ENCODE peak calls at places on chromosomes 7 and 10, in four cellular contexts. One of them, this sample, is unnamed.

GRCh38 chr7:94289071-94289470 is 105.6 kb upstream of the COL1A2 start:
- DNase-seq in Calu3: peak
- DNase-seq in fibroblast of mammary gland: peak
- DNase-seq in ovary: peak
- DNase-seq in this sample: peak

GRCh38 chr10:50937230-50937907 is 51.9 kb upstream of the A1CF start:
- DNase-seq in Calu3: peak
- DNase-seq in fibroblast of mammary gland: peak
- DNase-seq in ovary: no peak
- DNase-seq in this sample: no peak

GRCh38 chr7:50229964-50230363 is 74.6 kb upstream of the IKZF1 start:
- DNase-seq in Calu3: no peak
- DNase-seq in fibroblast of mammary gland: peak
- DNase-seq in ovary: no peak
- DNase-seq in this sample: no peak

GRCh38 chr7:146626912-146627311 is 510.3 kb downstream of the CNTNAP2 start:
- DNase-seq in Calu3: no peak
- DNase-seq in fibroblast of mammary gland: no peak
- DNase-seq in ovary: no peak
- DNase-seq in this sample: no peak

GRCh38 chr7:82204694-82205093 is 238.9 kb downstream of the CACNA2D1 start:
- DNase-seq in Calu3: no peak
- DNase-seq in fibroblast of mammary gland: peak
- DNase-seq in ovary: no peak
- DNase-seq in this sample: no peak

GRCh38 chr10:63491558-63492316 is 26.0 kb upstream of the JMJD1C start:
- DNase-seq in Calu3: peak
- DNase-seq in fibroblast of mammary gland: peak
- DNase-seq in ovary: no peak
- DNase-seq in this sample: no peak

GRCh38 chr10:3197354-3198003 is 24.9 kb upstream of the PITRM1 start:
- DNase-seq in Calu3: peak
- DNase-seq in fibroblast of mammary gland: peak
- DNase-seq in ovary: peak
- DNase-seq in this sample: peak

GRCh38 chr10:110010076-110011069 is 2.6 kb downstream of the ADD3 start:
- DNase-seq in Calu3: no peak
- DNase-seq in fibroblast of mammary gland: no peak
- DNase-seq in ovary: no peak
- DNase-seq in this sample: no peak

GRCh38 chr7:38312776-38313175 is 39.3 kb upstream of the TARP start:
- DNase-seq in Calu3: no peak
- DNase-seq in fibroblast of mammary gland: no peak
- DNase-seq in ovary: no peak
- DNase-seq in this sample: no peak

GRCh38 chr7:130356760-130357611 is 12.4 kb downstream of the CPA5 start:
- DNase-seq in Calu3: peak
- DNase-seq in fibroblast of mammary gland: peak
- DNase-seq in ovary: peak
- DNase-seq in this sample: no peak

GRCh38 chr7:106140406-106141173 is 28.5 kb upstream of the SYPL1 start:
- DNase-seq in Calu3: no peak
- DNase-seq in fibroblast of mammary gland: no peak
- DNase-seq in ovary: no peak
- DNase-seq in this sample: no peak

GRCh38 chr7:116770941-116771340 is 91.4 kb upstream of the CAPZA2 start:
- DNase-seq in Calu3: no peak
- DNase-seq in fibroblast of mammary gland: no peak
- DNase-seq in ovary: no peak
- DNase-seq in this sample: no peak

GRCh38 chr7:116763647-116764046 is 91.7 kb downstream of the MET start:
- DNase-seq in Calu3: no peak
- DNase-seq in fibroblast of mammary gland: no peak
- DNase-seq in ovary: no peak
- DNase-seq in this sample: no peak

GRCh38 chr7:116762951-116763350 is 91.0 kb downstream of the MET start:
- DNase-seq in Calu3: no peak
- DNase-seq in fibroblast of mammary gland: no peak
- DNase-seq in ovary: no peak
- DNase-seq in this sample: no peak

GRCh38 chr7:116769541-116769940 is 92.8 kb upstream of the CAPZA2 start:
- DNase-seq in Calu3: no peak
- DNase-seq in fibroblast of mammary gland: no peak
- DNase-seq in ovary: no peak
- DNase-seq in this sample: no peak

GRCh38 chr7:116766881-116767280 is 94.9 kb downstream of the MET start:
- DNase-seq in Calu3: no peak
- DNase-seq in fibroblast of mammary gland: no peak
- DNase-seq in ovary: no peak
- DNase-seq in this sample: no peak
- TF ChIP-seq CTCF in Calu3: no peak
- TF ChIP-seq CTCF in fibroblast of mammary gland: no peak
- TF ChIP-seq CTCF in ovary: no peak
- TF ChIP-seq CTCF in this sample: no peak

GRCh38 chr10:104316321-104317099 is 21.8 kb downstream of the ITPRIP start:
- DNase-seq in Calu3: no peak
- DNase-seq in fibroblast of mammary gland: no peak
- DNase-seq in ovary: no peak
- DNase-seq in this sample: no peak
- TF ChIP-seq CTCF in Calu3: no peak
- TF ChIP-seq CTCF in fibroblast of mammary gland: no peak
- TF ChIP-seq CTCF in ovary: no peak
- TF ChIP-seq CTCF in this sample: no peak

GRCh38 chr7:118264836-118265235 is 40.3 kb downstream of the ANKRD7 start:
- DNase-seq in Calu3: no peak
- DNase-seq in fibroblast of mammary gland: peak
- DNase-seq in ovary: no peak
- DNase-seq in this sample: no peak

DNA sequence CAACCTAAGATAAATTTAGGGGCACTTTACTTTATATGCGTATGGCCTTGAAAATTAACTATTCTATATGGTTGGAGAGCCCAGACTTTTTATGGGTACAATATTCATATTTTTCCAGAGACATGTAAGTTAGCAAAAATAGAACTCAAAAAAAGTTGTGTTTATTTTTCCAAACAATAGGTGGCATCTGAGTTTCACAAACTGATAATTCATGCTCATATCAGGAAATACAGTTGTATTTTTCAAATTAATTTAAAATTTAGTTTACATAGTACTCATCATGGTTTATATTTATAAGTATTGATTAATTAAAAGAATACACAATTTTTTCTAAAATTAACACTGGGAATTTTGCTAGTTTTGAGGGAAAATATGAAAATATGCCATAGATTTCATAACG is 34.6 kb downstream of the ANKRD7 start:
- DNase-seq in Calu3: no peak
- DNase-seq in fibroblast of mammary gland: no peak
- DNase-seq in ovary: no peak
- DNase-seq in this sample: no peak
- TF ChIP-seq CTCF in Calu3: no peak
- TF ChIP-seq CTCF in fibroblast of mammary gland: no peak
- TF ChIP-seq CTCF in ovary: no peak
- TF ChIP-seq CTCF in this sample: no peak

GRCh38 chr7:149144996-149145850 is 2.0 kb upstream of the ZNF398 start:
- DNase-seq in Calu3: peak
- DNase-seq in fibroblast of mammary gland: no peak
- DNase-seq in ovary: no peak
- DNase-seq in this sample: no peak

GRCh38 chr7:149147072-149147729 is at the start of gene ZNF398:
- DNase-seq in Calu3: peak
- DNase-seq in fibroblast of mammary gland: peak
- DNase-seq in ovary: peak
- DNase-seq in this sample: peak

GRCh38 chr7:149153346-149153745 is 6.1 kb downstream of the ZNF398 start:
- DNase-seq in Calu3: no peak
- DNase-seq in fibroblast of mammary gland: no peak
- DNase-seq in ovary: no peak
- DNase-seq in this sample: no peak

GRCh38 chr7:149150981-149151380 is 3.7 kb downstream of the ZNF398 start:
- DNase-seq in Calu3: no peak
- DNase-seq in fibroblast of mammary gland: no peak
- DNase-seq in ovary: no peak
- DNase-seq in this sample: no peak

GRCh38 chr7:149147730-149148653 is 739 bp downstream of the ZNF398 start:
- DNase-seq in Calu3: peak
- DNase-seq in fibroblast of mammary gland: peak
- DNase-seq in ovary: peak
- DNase-seq in this sample: peak
- TF ChIP-seq CTCF in Calu3: no peak
- TF ChIP-seq CTCF in fibroblast of mammary gland: no peak
- TF ChIP-seq CTCF in ovary: no peak
- TF ChIP-seq CTCF in this sample: no peak

GRCh38 chr10:43075612-43076003 is 1.3 kb upstream of the RET start:
- DNase-seq in Calu3: peak
- DNase-seq in fibroblast of mammary gland: no peak
- DNase-seq in ovary: no peak
- DNase-seq in this sample: no peak
- TF ChIP-seq CTCF in Calu3: no peak
- TF ChIP-seq CTCF in fibroblast of mammary gland: peak
- TF ChIP-seq CTCF in ovary: no peak
- TF ChIP-seq CTCF in this sample: peak

This sample was measured in type B pancreatic cell.